ENCODE peak calls at places on chromosomes 1 and 21, in five cellular contexts. One of them, this sample, is unnamed.

GRCh38 chr1:29709711-29710169 is 473.4 kb downstream of the PTPRU start:
- DNase-seq in adrenal gland: no peak
- DNase-seq in Peyer's patch: no peak
- DNase-seq in K562: no peak
- DNase-seq in A549: no peak
- DNase-seq in this sample: no peak

GRCh38 chr1:11484321-11484655 is 5.3 kb downstream of the DISP3 start:
- DNase-seq in adrenal gland: no peak
- DNase-seq in Peyer's patch: no peak
- DNase-seq in K562: no peak
- DNase-seq in A549: no peak
- DNase-seq in this sample: no peak

GRCh38 chr1:186550832-186551231 is 89.9 kb upstream of the PDC start:
- DNase-seq in adrenal gland: no peak
- DNase-seq in Peyer's patch: no peak
- DNase-seq in K562: no peak
- DNase-seq in A549: no peak
- DNase-seq in this sample: no peak

GRCh38 chr1:51303751-51304196 is 26.6 kb downstream of the TTC39A start:
- DNase-seq in adrenal gland: no peak
- DNase-seq in Peyer's patch: no peak
- DNase-seq in K562: no peak
- DNase-seq in A549: no peak
- DNase-seq in this sample: no peak

GRCh38 chr21:38857152-38857825 is 51.6 kb downstream of the ETS2 start:
- DNase-seq in adrenal gland: no peak
- DNase-seq in Peyer's patch: no peak
- DNase-seq in K562: peak; percentile 61
- DNase-seq in A549: no peak
- DNase-seq in this sample: no peak

GRCh38 chr1:67717876-67718275 is 32.9 kb downstream of the GADD45A start:
- DNase-seq in adrenal gland: no peak
- DNase-seq in Peyer's patch: peak; percentile 81
- DNase-seq in K562: no peak
- DNase-seq in A549: no peak
- DNase-seq in this sample: no peak

GRCh38 chr1:165444897-165445370 is at the start of gene RXRG:
- DNase-seq in adrenal gland: no peak
- DNase-seq in Peyer's patch: peak; percentile 46
- DNase-seq in K562: no peak
- DNase-seq in A549: no peak
- DNase-seq in this sample: peak; percentile 42

GRCh38 chr21:24899138-24899537 is 708.1 kb downstream of the MRPL39 start:
- DNase-seq in adrenal gland: no peak
- DNase-seq in Peyer's patch: no peak
- DNase-seq in K562: no peak
- DNase-seq in A549: no peak
- DNase-seq in this sample: no peak

GRCh38 chr1:11570821-11571220 is 83.4 kb downstream of the FBXO2 start:
- DNase-seq in adrenal gland: no peak
- DNase-seq in Peyer's patch: no peak
- DNase-seq in K562: no peak
- DNase-seq in A549: no peak
- DNase-seq in this sample: no peak

GRCh38 chr1:112698366-112699310 is 8.3 kb downstream of the RHOC start:
- DNase-seq in adrenal gland: peak; percentile 77
- DNase-seq in Peyer's patch: peak; percentile 92
- DNase-seq in K562: peak; percentile 75
- DNase-seq in A549: no peak
- DNase-seq in this sample: peak; percentile 78

GRCh38 chr1:112699425-112700144 is 7.3 kb downstream of the RHOC start:
- DNase-seq in adrenal gland: no peak
- DNase-seq in Peyer's patch: peak; percentile 46
- DNase-seq in K562: no peak
- DNase-seq in A549: no peak
- DNase-seq in this sample: no peak

GRCh38 chr1:112702067-112702395 is 4.9 kb downstream of the RHOC start:
- DNase-seq in adrenal gland: no peak
- DNase-seq in Peyer's patch: peak; percentile 40
- DNase-seq in K562: no peak
- DNase-seq in A549: no peak
- DNase-seq in this sample: no peak

GRCh38 chr1:112701227-112702066 is 5.5 kb downstream of the RHOC start:
- DNase-seq in adrenal gland: no peak
- DNase-seq in Peyer's patch: peak; percentile 44
- DNase-seq in K562: no peak
- DNase-seq in A549: no peak
- DNase-seq in this sample: no peak

DNA sequence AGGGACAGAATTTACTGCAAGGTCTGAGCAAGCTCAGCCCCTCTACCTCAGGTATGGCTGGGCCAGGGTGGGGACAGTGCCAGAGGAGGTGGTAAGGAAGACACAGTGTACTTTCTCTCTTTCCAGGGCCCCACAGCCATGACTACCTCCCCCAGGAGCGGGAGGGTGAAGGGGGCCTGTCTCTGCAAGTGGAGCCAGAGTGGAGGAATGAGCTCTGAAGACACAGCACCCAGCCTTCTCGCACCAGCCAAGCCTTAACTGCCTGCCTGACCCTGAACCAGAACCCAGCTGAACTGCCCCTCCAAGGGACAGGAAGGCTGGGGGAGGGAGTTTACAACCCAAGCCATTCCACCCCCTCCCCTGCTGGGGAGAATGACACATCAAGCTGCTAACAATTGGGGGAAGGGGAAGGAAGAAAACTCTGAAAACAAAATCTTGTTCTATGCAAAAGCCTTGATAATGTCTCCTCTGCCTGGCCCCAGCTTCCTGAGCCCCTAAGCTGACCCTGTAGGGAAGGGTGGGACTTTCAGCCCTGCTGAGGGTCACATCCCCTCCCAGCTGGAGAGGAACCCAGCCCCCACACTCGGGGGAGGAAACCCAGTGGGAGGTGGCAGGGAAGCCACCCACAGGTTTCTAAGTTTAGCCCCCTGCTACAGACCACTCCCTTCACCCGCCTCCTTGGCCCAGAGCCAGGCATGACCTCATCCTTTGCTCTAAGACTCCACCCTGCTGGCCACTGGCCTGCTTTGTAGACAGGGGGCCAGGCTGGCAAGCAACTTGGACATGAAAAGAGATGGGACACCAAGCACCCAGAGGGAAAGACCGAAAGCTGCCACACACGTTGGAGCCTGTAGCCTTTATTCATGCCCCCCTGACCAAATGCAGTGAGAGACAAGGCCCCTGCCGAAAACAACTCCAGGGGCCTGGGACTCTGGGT is 6.4 kb downstream of the RHOC start:
- DNase-seq in adrenal gland: peak; percentile 97
- DNase-seq in Peyer's patch: peak; percentile 96
- DNase-seq in K562: peak; percentile 98
- DNase-seq in A549: peak; percentile 57
- DNase-seq in this sample: peak; percentile 99
- H3K4me1 ChIP-seq in adrenal gland: peaks cover 42% of the 10 kb centered on the region
- H3K4me1 ChIP-seq in Peyer's patch: peaks cover 73% of the 10 kb centered on the region
- H3K4me1 ChIP-seq in K562: peaks cover 87% of the 10 kb centered on the region
- H3K4me1 ChIP-seq in A549: peaks cover 65% of the 10 kb centered on the region
- H3K4me1 ChIP-seq in this sample: peaks cover 73% of the 10 kb centered on the region

GRCh38 chr1:44642925-44643324 is 31.4 kb downstream of the TMEM53 start:
- DNase-seq in adrenal gland: no peak
- DNase-seq in Peyer's patch: no peak
- DNase-seq in K562: no peak
- DNase-seq in A549: no peak
- DNase-seq in this sample: no peak
- TF ChIP-seq POLR2A in adrenal gland: no peak
- TF ChIP-seq POLR2A in Peyer's patch: no peak
- TF ChIP-seq POLR2A in K562: no peak
- TF ChIP-seq POLR2A in A549: no peak
- TF ChIP-seq POLR2A in this sample: no peak

DNA sequence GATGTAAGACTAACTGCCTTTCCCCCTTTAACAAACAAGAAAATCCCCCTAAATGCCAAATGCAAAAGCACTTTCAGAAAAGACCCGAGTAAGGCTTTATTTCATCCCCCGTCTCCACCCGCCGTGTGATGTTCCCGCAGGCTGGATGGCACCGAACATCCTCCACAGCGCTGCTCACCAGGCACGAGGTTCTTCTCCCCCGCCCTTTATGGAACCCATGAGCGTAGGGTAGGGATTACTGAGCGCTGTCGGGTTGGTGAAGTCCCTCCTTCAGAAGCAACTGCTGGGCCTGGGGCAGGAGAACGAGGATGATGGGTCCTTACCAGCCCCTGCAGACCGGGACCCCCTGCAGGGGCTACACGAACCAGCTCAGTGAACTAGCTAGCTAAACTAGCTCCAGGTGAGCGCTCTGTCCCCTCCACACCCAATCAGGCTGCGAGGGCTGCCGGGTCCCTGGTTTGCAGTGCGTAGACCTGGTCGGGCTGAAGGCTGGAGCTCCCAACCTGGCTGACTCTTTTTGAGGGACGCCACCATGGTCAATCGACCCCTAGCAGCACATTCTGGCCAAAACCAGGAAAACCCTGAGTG is 80.5 kb downstream of the ITPKB start:
- DNase-seq in adrenal gland: no peak
- DNase-seq in Peyer's patch: no peak
- DNase-seq in K562: no peak
- DNase-seq in A549: no peak
- DNase-seq in this sample: no peak
- H3K4me1 ChIP-seq in adrenal gland: peaks cover 35% of the 10 kb centered on the region
- H3K4me1 ChIP-seq in Peyer's patch: peaks cover 89% of the 10 kb centered on the region
- H3K4me1 ChIP-seq in K562: no peaks in the 10 kb centered on the region
- H3K4me1 ChIP-seq in A549: peaks cover 14% of the 10 kb centered on the region
- H3K4me1 ChIP-seq in this sample: peaks cover 67% of the 10 kb centered on the region

GRCh38 chr1:17521946-17522612 is 17.4 kb upstream of the ARHGEF10L start:
- DNase-seq in adrenal gland: no peak
- DNase-seq in Peyer's patch: peak; percentile 67
- DNase-seq in K562: peak; percentile 33
- DNase-seq in A549: no peak
- DNase-seq in this sample: no peak
- TF ChIP-seq POLR2A in adrenal gland: no peak
- TF ChIP-seq POLR2A in Peyer's patch: no peak
- TF ChIP-seq POLR2A in K562: no peak
- TF ChIP-seq POLR2A in A549: no peak
- TF ChIP-seq POLR2A in this sample: no peak

DNA sequence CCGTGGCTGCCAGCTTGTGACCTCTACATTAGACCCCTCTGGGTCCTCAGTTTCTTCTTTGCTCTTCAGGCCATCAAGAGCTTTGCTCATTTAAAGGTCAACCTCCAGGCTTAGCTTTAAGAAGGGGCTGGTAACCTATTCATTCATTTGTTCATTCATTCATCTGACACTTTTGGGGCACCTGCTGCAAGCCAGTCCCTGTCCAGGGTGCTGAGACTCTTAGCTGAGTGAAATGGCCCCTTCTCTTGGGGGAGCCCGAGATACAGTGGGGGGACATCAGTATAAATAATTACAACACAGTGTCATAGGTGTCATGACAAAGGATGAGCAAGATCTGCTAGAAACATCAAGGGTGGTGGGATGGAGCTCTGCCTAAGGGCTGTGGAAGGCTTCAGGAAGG is 10.5 kb upstream of the TTC4 start:
- DNase-seq in adrenal gland: no peak
- DNase-seq in Peyer's patch: no peak
- DNase-seq in K562: no peak
- DNase-seq in A549: no peak
- DNase-seq in this sample: no peak
- H3K4me1 ChIP-seq in adrenal gland: no peaks in the 10 kb centered on the region
- H3K4me1 ChIP-seq in Peyer's patch: no peaks in the 10 kb centered on the region
- H3K4me1 ChIP-seq in K562: no peaks in the 10 kb centered on the region
- H3K4me1 ChIP-seq in A549: no peaks in the 10 kb centered on the region
- H3K4me1 ChIP-seq in this sample: no peaks in the 10 kb centered on the region

This sample was measured in testis.